ENCODE peak calls at places on chromosomes 16 and 17, in seven cellular contexts. One of them, this sample, is unnamed.

GRCh38 chr16:22300427-22301071 is 3.3 kb downstream of the POLR3E start:
- DNase-seq in body of pancreas: peak
- DNase-seq in coronary artery: no peak
- DNase-seq in cardiac fibroblast: peak
- DNase-seq in tibial nerve: no peak
- DNase-seq in uterus: no peak
- DNase-seq in BE2C: peak
- DNase-seq in this sample: peak

GRCh38 chr17:54864636-54865420 is 35.8 kb upstream of the TOM1L1 start:
- DNase-seq in coronary artery: no peak
- DNase-seq in BE2C: no peak
- DNase-seq in uterus: no peak
- DNase-seq in tibial nerve: no peak
- DNase-seq in cardiac fibroblast: no peak
- DNase-seq in body of pancreas: no peak
- DNase-seq in this sample: no peak

GRCh38 chr17:20244671-20245070 is 222.7 kb downstream of the LGALS9B start:
- DNase-seq in coronary artery: no peak
- DNase-seq in BE2C: no peak
- DNase-seq in uterus: no peak
- DNase-seq in body of pancreas: no peak
- DNase-seq in cardiac fibroblast: peak
- DNase-seq in tibial nerve: no peak
- DNase-seq in this sample: peak

GRCh38 chr16:50603206-50604064 is 55.2 kb downstream of the NKD1 start:
- DNase-seq in uterus: peak
- DNase-seq in body of pancreas: no peak
- DNase-seq in coronary artery: peak
- DNase-seq in BE2C: no peak
- DNase-seq in cardiac fibroblast: peak
- DNase-seq in tibial nerve: no peak
- DNase-seq in this sample: peak

GRCh38 chr16:67284699-67285646 is 5.6 kb downstream of the PLEKHG4 start:
- DNase-seq in coronary artery: no peak
- DNase-seq in body of pancreas: peak
- DNase-seq in BE2C: peak
- DNase-seq in cardiac fibroblast: peak
- DNase-seq in tibial nerve: no peak
- DNase-seq in uterus: no peak
- DNase-seq in this sample: peak

GRCh38 chr17:65418622-65419021 is 142.8 kb downstream of the AXIN2 start:
- DNase-seq in tibial nerve: no peak
- DNase-seq in coronary artery: no peak
- DNase-seq in body of pancreas: no peak
- DNase-seq in uterus: no peak
- DNase-seq in BE2C: no peak
- DNase-seq in cardiac fibroblast: no peak
- DNase-seq in this sample: no peak

GRCh38 chr17:4492762-4493561 is 5.7 kb upstream of the SPNS2 start:
- DNase-seq in BE2C: no peak
- DNase-seq in coronary artery: no peak
- DNase-seq in cardiac fibroblast: peak
- DNase-seq in uterus: no peak
- DNase-seq in tibial nerve: no peak
- DNase-seq in body of pancreas: no peak
- DNase-seq in this sample: peak

GRCh38 chr16:66539628-66540469 is 10.1 kb downstream of the TK2 start:
- DNase-seq in body of pancreas: no peak
- DNase-seq in cardiac fibroblast: no peak
- DNase-seq in BE2C: no peak
- DNase-seq in uterus: no peak
- DNase-seq in tibial nerve: no peak
- DNase-seq in coronary artery: no peak
- DNase-seq in this sample: peak

GRCh38 chr16:75482434-75483205 is 12.6 kb downstream of the CHST6 start:
- DNase-seq in body of pancreas: no peak
- DNase-seq in coronary artery: no peak
- DNase-seq in uterus: no peak
- DNase-seq in cardiac fibroblast: no peak
- DNase-seq in tibial nerve: no peak
- DNase-seq in BE2C: no peak
- DNase-seq in this sample: no peak

GRCh38 chr17:17737938-17738894 is 57.0 kb downstream of the RAI1 start:
- DNase-seq in BE2C: peak
- DNase-seq in coronary artery: no peak
- DNase-seq in tibial nerve: no peak
- DNase-seq in cardiac fibroblast: peak
- DNase-seq in uterus: no peak
- DNase-seq in body of pancreas: peak
- DNase-seq in this sample: no peak

GRCh38 chr16:85707528-85708095 is 18.9 kb upstream of the GINS2 start:
- DNase-seq in coronary artery: no peak
- DNase-seq in uterus: no peak
- DNase-seq in body of pancreas: no peak
- DNase-seq in cardiac fibroblast: no peak
- DNase-seq in tibial nerve: no peak
- DNase-seq in BE2C: no peak
- DNase-seq in this sample: no peak

GRCh38 chr17:2055494-2056220 is 754 bp downstream of the HIC1 start:
- DNase-seq in coronary artery: no peak
- DNase-seq in cardiac fibroblast: peak
- DNase-seq in body of pancreas: no peak
- DNase-seq in BE2C: no peak
- DNase-seq in tibial nerve: no peak
- DNase-seq in uterus: peak
- DNase-seq in this sample: peak

GRCh38 chr17:77209330-77209748 is 68.6 kb downstream of the SEC14L1 start:
- DNase-seq in uterus: no peak
- DNase-seq in BE2C: no peak
- DNase-seq in coronary artery: no peak
- DNase-seq in body of pancreas: no peak
- DNase-seq in tibial nerve: no peak
- DNase-seq in cardiac fibroblast: no peak
- DNase-seq in this sample: no peak

GRCh38 chr17:77208217-77208808 is 67.5 kb downstream of the SEC14L1 start:
- DNase-seq in body of pancreas: peak
- DNase-seq in coronary artery: no peak
- DNase-seq in tibial nerve: no peak
- DNase-seq in cardiac fibroblast: peak
- DNase-seq in BE2C: no peak
- DNase-seq in uterus: peak
- DNase-seq in this sample: peak

GRCh38 chr17:77210331-77210730 is 69.6 kb downstream of the SEC14L1 start:
- DNase-seq in tibial nerve: no peak
- DNase-seq in coronary artery: no peak
- DNase-seq in cardiac fibroblast: no peak
- DNase-seq in body of pancreas: no peak
- DNase-seq in uterus: no peak
- DNase-seq in BE2C: no peak
- DNase-seq in this sample: no peak

GRCh38 chr17:77207689-77208216 is 67.0 kb downstream of the SEC14L1 start:
- DNase-seq in body of pancreas: no peak
- DNase-seq in coronary artery: no peak
- DNase-seq in cardiac fibroblast: no peak
- DNase-seq in uterus: no peak
- DNase-seq in tibial nerve: no peak
- DNase-seq in BE2C: no peak
- DNase-seq in this sample: no peak

DNA sequence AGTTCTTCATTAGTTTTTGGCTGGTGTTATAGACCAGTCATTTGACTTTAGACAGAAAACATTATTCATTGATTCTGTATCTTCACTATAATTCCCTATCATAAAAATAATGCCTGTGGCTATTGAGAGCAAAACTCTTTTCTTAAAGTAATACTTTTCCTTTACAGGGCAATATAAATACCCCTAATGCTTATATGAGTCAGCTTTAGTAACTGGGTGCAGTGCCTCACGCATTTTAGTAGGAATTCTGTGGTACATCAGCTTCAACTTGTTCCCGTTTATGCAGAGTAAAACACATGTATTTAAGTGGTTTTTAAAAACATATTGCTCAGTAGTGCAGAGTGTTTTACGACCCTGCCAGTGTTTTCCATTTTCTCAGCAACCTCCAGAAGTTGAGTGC is 68.1 kb downstream of the SEC14L1 start:
- DNase-seq in uterus: no peak
- DNase-seq in tibial nerve: no peak
- DNase-seq in coronary artery: no peak
- DNase-seq in BE2C: no peak
- DNase-seq in body of pancreas: no peak
- DNase-seq in cardiac fibroblast: no peak
- DNase-seq in this sample: no peak
- TF ChIP-seq CTCF in uterus: no peak
- TF ChIP-seq CTCF in tibial nerve: no peak
- TF ChIP-seq CTCF in coronary artery: no peak
- TF ChIP-seq CTCF in BE2C: no peak
- TF ChIP-seq CTCF in body of pancreas: no peak
- TF ChIP-seq CTCF in cardiac fibroblast: no peak
- TF ChIP-seq CTCF in this sample: no peak

GRCh38 chr17:77914440-77915254 is 43.9 kb upstream of the TNRC6C start:
- DNase-seq in cardiac fibroblast: peak
- DNase-seq in uterus: no peak
- DNase-seq in body of pancreas: peak
- DNase-seq in coronary artery: no peak
- DNase-seq in tibial nerve: no peak
- DNase-seq in BE2C: no peak
- DNase-seq in this sample: peak
- TF ChIP-seq CTCF in cardiac fibroblast: no peak
- TF ChIP-seq CTCF in uterus: no peak
- TF ChIP-seq CTCF in body of pancreas: peak
- TF ChIP-seq CTCF in coronary artery: no peak
- TF ChIP-seq CTCF in tibial nerve: no peak
- TF ChIP-seq CTCF in BE2C: no peak
- TF ChIP-seq CTCF in this sample: no peak

DNA sequence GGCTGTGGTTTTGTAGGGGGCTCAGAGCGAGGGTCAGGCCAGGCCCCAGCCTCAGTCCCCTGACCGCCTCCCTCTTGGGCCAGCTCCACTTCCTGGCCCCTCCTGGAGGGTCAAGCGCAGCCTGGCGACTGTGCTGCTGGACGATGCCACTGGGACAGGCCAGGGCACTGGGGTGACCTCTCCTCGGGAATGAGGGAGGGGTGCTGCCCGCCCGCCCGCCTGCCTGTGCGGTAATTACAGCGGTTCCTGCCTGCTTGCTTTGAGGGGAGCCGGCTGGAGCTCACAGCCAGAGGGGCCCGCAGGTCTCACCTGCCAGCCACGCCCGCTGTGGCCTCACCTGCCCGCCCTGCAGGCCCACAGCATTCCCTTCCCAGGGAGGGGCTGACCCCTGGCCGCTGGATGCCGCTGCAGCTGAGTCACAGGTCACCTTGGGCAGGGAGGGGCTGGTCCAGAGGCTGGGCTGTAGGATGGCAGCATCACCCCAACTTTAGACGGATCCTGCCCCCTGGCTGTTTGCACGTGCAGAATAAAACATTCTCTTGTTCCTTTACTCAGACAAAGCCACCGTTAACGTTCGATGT is 76.7 kb upstream of the CBX4 start:
- DNase-seq in cardiac fibroblast: peak
- DNase-seq in coronary artery: no peak
- DNase-seq in BE2C: no peak
- DNase-seq in tibial nerve: no peak
- DNase-seq in uterus: no peak
- DNase-seq in body of pancreas: peak
- DNase-seq in this sample: peak
- TF ChIP-seq CTCF in cardiac fibroblast: peak
- TF ChIP-seq CTCF in coronary artery: no peak
- TF ChIP-seq CTCF in BE2C: peak
- TF ChIP-seq CTCF in tibial nerve: peak
- TF ChIP-seq CTCF in uterus: peak
- TF ChIP-seq CTCF in body of pancreas: no peak
- TF ChIP-seq CTCF in this sample: peak

GRCh38 chr17:73874008-73874407 is 229.8 kb upstream of the SDK2 start:
- DNase-seq in body of pancreas: no peak
- DNase-seq in BE2C: no peak
- DNase-seq in uterus: no peak
- DNase-seq in tibial nerve: no peak
- DNase-seq in cardiac fibroblast: no peak
- DNase-seq in coronary artery: no peak
- DNase-seq in this sample: peak

GRCh38 chr17:73870035-73870434 is 225.8 kb upstream of the SDK2 start:
- DNase-seq in BE2C: no peak
- DNase-seq in tibial nerve: no peak
- DNase-seq in coronary artery: no peak
- DNase-seq in uterus: no peak
- DNase-seq in body of pancreas: no peak
- DNase-seq in cardiac fibroblast: no peak
- DNase-seq in this sample: no peak

GRCh38 chr17:73877962-73878361 is 233.7 kb upstream of the SDK2 start:
- DNase-seq in BE2C: no peak
- DNase-seq in tibial nerve: no peak
- DNase-seq in body of pancreas: no peak
- DNase-seq in uterus: no peak
- DNase-seq in cardiac fibroblast: no peak
- DNase-seq in coronary artery: no peak
- DNase-seq in this sample: no peak

GRCh38 chr17:73875346-73875745 is 231.1 kb upstream of the SDK2 start:
- DNase-seq in BE2C: no peak
- DNase-seq in body of pancreas: no peak
- DNase-seq in uterus: no peak
- DNase-seq in coronary artery: no peak
- DNase-seq in tibial nerve: no peak
- DNase-seq in cardiac fibroblast: no peak
- DNase-seq in this sample: no peak

GRCh38 chr17:73872816-73873215 is 228.6 kb upstream of the SDK2 start:
- DNase-seq in tibial nerve: no peak
- DNase-seq in BE2C: peak
- DNase-seq in cardiac fibroblast: no peak
- DNase-seq in coronary artery: no peak
- DNase-seq in body of pancreas: no peak
- DNase-seq in uterus: no peak
- DNase-seq in this sample: no peak
- TF ChIP-seq CTCF in tibial nerve: no peak
- TF ChIP-seq CTCF in BE2C: no peak
- TF ChIP-seq CTCF in cardiac fibroblast: no peak
- TF ChIP-seq CTCF in coronary artery: no peak
- TF ChIP-seq CTCF in body of pancreas: no peak
- TF ChIP-seq CTCF in uterus: no peak
- TF ChIP-seq CTCF in this sample: no peak

DNA sequence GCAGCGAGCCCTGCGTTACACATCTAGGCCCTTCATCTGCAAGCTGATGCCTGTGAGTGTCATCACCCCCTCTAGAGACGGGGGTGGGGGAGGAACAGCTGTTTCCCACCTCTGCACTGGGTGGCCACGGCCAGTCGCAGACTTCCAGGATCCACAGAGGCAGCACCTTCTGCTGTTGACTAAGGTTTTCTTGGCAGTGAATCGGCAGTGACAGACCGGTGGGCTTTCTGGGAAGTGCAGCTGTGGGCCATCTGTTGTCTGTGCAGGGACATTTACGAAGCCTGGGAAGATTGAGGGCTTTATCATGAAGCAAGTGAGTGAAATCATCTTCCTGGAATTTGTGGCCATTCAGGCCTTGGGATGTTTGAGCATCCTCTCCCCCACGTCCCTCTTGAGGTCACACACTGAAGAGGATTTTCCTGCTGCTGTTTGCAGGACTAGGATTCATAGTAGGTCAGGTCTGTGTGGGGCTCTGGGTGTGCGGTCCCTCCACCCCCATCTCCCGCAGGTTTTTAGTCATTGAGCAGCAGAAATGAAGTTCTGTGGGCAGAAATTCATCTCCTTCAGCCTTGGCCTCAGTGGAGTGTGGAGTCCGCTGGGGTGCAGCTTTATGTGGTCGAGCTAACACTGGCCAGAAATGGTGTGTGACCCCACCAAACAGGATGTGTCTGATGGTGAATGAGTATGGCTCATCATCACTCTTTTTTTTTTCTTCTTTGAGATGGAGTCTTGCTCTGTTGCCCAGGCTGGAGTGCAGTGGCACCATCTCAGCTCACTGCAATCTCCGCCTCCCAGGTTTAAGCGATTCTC is 12.0 kb downstream of the PGS1 start:
- DNase-seq in BE2C: peak
- DNase-seq in uterus: peak
- DNase-seq in body of pancreas: no peak
- DNase-seq in cardiac fibroblast: peak
- DNase-seq in coronary artery: no peak
- DNase-seq in tibial nerve: no peak
- DNase-seq in this sample: peak
- TF ChIP-seq CTCF in BE2C: peak
- TF ChIP-seq CTCF in uterus: peak
- TF ChIP-seq CTCF in body of pancreas: no peak
- TF ChIP-seq CTCF in cardiac fibroblast: peak
- TF ChIP-seq CTCF in coronary artery: no peak
- TF ChIP-seq CTCF in tibial nerve: no peak
- TF ChIP-seq CTCF in this sample: peak